ENCODE peak calls at places on chromosomes 1 and 21, in nine cellular contexts. F is IMR-90, H is HFF-Myc, K is lower leg skin, L is fibroblast of villous mesenchyme, V is cardiac muscle cell, Q is astrocyte, U is GM20000, R is RWPE2. S is an unnamed sample.
A peak's percentile ranks its signal among the peaks of the same experiment; 100 is the strongest.

GRCh38 chr1:228972576-228972975 is 237.3 kb downstream of the RHOU start:
- DNase-seq in F (no peak), H (no peak), K (peak; percentile 32), L (no peak), V (no peak), Q (no peak), U (no peak), R (no peak), S (no peak)

GRCh38 chr1:218643281-218643680 is 298.1 kb downstream of the TGFB2 start:
- DNase-seq in F (no peak), H (no peak), K (no peak), L (no peak), V (no peak), Q (no peak), U (no peak), R (no peak), S (no peak)

GRCh38 chr1:921011-921837 is 2.5 kb upstream of the SAMD11 start:
- DNase-seq in F (peak; percentile 71), H (no peak), K (no peak), L (peak; percentile 78), V (peak; percentile 93), Q (peak; percentile 59), U (no peak), R (no peak), S (no peak)

GRCh38 chr1:108200627-108201106 is 524 bp upstream of the SLC25A24 start:
- DNase-seq in F (peak; percentile 79), H (peak; percentile 40), K (no peak), L (peak; percentile 80), V (peak; percentile 31), Q (peak; percentile 85), U (peak; percentile 57), R (no peak), S (no peak)

GRCh38 chr1:112417985-112418607 is 22.1 kb downstream of the CTTNBP2NL start:
- DNase-seq in F (no peak), H (no peak), K (no peak), L (no peak), V (no peak), Q (no peak), U (no peak), R (no peak), S (no peak)

GRCh38 chr1:186440584-186440983 is 20.3 kb downstream of the PDC start:
- DNase-seq in F (peak; percentile 37), H (no peak), K (no peak), L (no peak), V (no peak), Q (peak; percentile 49), U (no peak), R (no peak), S (no peak)

GRCh38 chr1:3352084-3352951 is 102.1 kb upstream of the ARHGEF16 start:
- DNase-seq in F (peak; percentile 18), H (no peak), K (no peak), L (peak; percentile 26), V (peak; percentile 77), Q (peak; percentile 85), U (no peak), R (no peak), S (no peak)

GRCh38 chr1:39969531-39970270 is 14.8 kb downstream of the MFSD2A start:
- DNase-seq in F (no peak), H (no peak), K (no peak), L (peak; percentile 18), V (no peak), Q (no peak), U (no peak), R (peak; percentile 80), S (no peak)

GRCh38 chr1:22176258-22176657 is 33.4 kb upstream of the WNT4 start:
- DNase-seq in F (no peak), H (no peak), K (no peak), L (no peak), V (no peak), Q (no peak), U (peak; percentile 81), R (no peak), S (no peak)

GRCh38 chr21:22235866-22236590 is 1237.8 kb downstream of the NCAM2 start:
- DNase-seq in F (no peak), H (no peak), K (no peak), L (no peak), V (no peak), Q (no peak), U (no peak), R (no peak), S (no peak)

GRCh38 chr1:80533178-80533577 is 1267.6 kb upstream of the ADGRL2 start:
- DNase-seq in F (no peak), H (no peak), K (no peak), L (no peak), V (no peak), Q (no peak), U (no peak), R (no peak), S (no peak)

GRCh38 chr21:38170705-38171682 is 85.8 kb upstream of the KCNJ15 start:
- DNase-seq in F (peak; percentile 29), H (no peak), K (no peak), L (peak; percentile 59), V (no peak), Q (peak; percentile 34), U (no peak), R (no peak), S (no peak)

GRCh38 chr1:110337704-110338199 is 1.4 kb upstream of the RBM15 start:
- DNase-seq in F (no peak), H (no peak), K (peak; percentile 89), L (no peak), V (peak; percentile 51), Q (no peak), U (peak; percentile 43), R (no peak), S (peak; percentile 38)

GRCh38 chr21:44759628-44760285 is 41.9 kb downstream of the UBE2G2 start:
- DNase-seq in F (no peak), H (no peak), K (peak; percentile 74), L (no peak), V (no peak), Q (no peak), U (no peak), R (peak; percentile 44), S (no peak)

GRCh38 chr21:44761747-44762208 is 39.8 kb downstream of the UBE2G2 start:
- DNase-seq in F (no peak), H (no peak), K (no peak), L (no peak), V (no peak), Q (no peak), U (no peak), R (peak; percentile 59), S (no peak)

GRCh38 chr21:44760376-44760775 is 41.2 kb downstream of the UBE2G2 start:
- DNase-seq in F (no peak), H (no peak), K (peak; percentile 56), L (no peak), V (no peak), Q (no peak), U (no peak), R (peak; percentile 23), S (no peak)

GRCh38 chr21:44762221-44763049 is 39.2 kb downstream of the UBE2G2 start:
- DNase-seq in F (no peak), H (no peak), K (no peak), L (no peak), V (no peak), Q (no peak), U (no peak), R (peak; percentile 42), S (no peak)

DNA sequence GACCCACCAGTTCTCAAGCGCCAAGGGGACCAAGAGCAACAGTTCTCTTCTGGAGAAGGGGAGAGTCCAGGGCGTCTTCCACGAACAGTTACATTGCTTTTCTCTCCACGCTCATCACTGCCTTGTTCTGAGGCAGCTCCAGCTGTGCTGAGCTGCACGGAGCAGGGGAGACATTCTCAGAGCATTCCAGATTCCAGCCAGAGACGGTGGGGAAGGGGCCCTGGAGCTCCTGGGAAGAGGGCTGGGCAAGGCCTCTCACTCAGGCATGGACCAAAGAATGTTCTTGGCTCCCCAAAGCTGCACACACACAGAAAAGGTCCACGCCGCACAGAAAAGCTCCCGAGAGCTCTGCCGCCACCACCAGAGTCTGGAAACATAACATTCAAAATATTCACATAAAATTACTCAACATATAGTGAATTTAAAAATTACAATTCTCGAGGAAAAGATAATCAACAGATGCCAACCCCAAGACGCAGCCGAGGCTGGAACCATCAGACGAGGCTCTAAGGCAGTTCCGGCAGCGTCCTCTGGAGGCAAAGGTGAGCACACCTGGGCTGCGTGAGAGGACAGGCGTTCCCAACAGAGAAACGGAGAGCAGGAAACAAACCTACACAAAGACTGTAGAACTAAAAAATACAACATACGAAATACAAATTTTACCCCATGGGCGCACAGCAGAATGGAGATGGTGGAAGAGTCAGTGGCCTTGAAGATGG is 40.5 kb downstream of the UBE2G2 start:
- DNase-seq in F (no peak), H (no peak), K (no peak), L (no peak), V (peak; percentile 30), Q (no peak), U (no peak), R (peak; percentile 59), S (no peak)
- TF ChIP-seq CTCF in F (no peak), H (peak; percentile 44), K (no peak), L (peak; percentile 22), V (peak; percentile 29), Q (no peak), U (no peak), R (peak; percentile 40), S (no peak)

GRCh38 chr1:72439036-72439435 is 156.7 kb upstream of the NEGR1 start:
- DNase-seq in F (peak; percentile 56), H (no peak), K (peak; percentile 28), L (peak; percentile 6), V (no peak), Q (peak; percentile 41), U (no peak), R (no peak), S (no peak)
- TF ChIP-seq CTCF in F (no peak), H (no peak), K (no peak), L (no peak), V (no peak), Q (no peak), U (no peak), R (no peak), S (no peak)

GRCh38 chr1:67114162-67114561 is 20.6 kb downstream of the C1orf141 start:
- DNase-seq in F (no peak), H (no peak), K (no peak), L (no peak), V (no peak), Q (no peak), U (no peak), R (no peak), S (no peak)
- TF ChIP-seq CTCF in F (no peak), H (no peak), K (no peak), L (no peak), V (no peak), Q (no peak), U (no peak), R (no peak), S (no peak)

GRCh38 chr21:42496120-42496838 is at the start of gene RSPH1:
- DNase-seq in F (peak; percentile 95), H (peak; percentile 94), K (peak; percentile 100), L (peak; percentile 97), V (peak; percentile 99), Q (peak; percentile 92), U (peak; percentile 96), R (peak; percentile 98), S (peak; percentile 98)
- TF ChIP-seq CTCF in F (no peak), H (no peak), K (no peak), L (no peak), V (no peak), Q (no peak), U (no peak), R (no peak), S (no peak)

DNA sequence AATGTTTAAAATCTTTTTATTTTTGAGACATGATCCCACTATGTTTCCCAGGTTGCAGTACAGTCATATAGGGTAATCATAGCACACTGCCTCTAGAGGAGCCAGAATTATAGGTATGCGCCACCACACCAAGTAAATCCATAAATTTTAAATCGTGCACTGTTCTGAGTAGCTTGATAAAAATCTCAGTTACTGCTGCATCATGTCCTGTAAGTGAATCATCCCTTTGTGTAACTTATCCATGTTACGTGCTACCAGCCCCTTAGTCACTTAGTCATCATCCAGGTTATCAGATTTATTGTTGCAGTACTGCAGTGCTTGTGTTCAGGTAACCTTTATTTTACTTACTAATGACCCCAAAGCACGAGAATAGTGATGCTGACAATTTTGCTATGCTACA is 1770.9 kb downstream of the BRINP3 start:
- DNase-seq in F (peak; percentile 89), H (no peak), K (no peak), L (no peak), V (no peak), Q (peak; percentile 92), U (no peak), R (no peak), S (no peak)
- TF ChIP-seq CTCF in F (no peak), H (no peak), K (no peak), L (no peak), V (no peak), Q (peak; percentile 37), U (no peak), R (peak; percentile 69), S (no peak)

S was measured in natural killer cell.